ENCODE peak calls at places on chromosome 4, in nine cellular contexts. One of them, this sample, is unnamed.

GRCh38 chr4:39410415-39410814 is 3.7 kb downstream of the KLB start:
- DNase-seq in GM04504: no peak
- DNase-seq in midbrain: peak
- DNase-seq in iris pigment epithelial cell: peak
- DNase-seq in WTC11: no peak
- DNase-seq in SK-N-SH: no peak
- DNase-seq in stomach: no peak
- DNase-seq in fibroblast of the conjunctiva: no peak
- DNase-seq in posterior cingulate gyrus: no peak
- DNase-seq in this sample: no peak

GRCh38 chr4:107094976-107095375 is 58.9 kb upstream of the DKK2 start:
- DNase-seq in stomach: no peak
- DNase-seq in midbrain: no peak
- DNase-seq in iris pigment epithelial cell: peak
- DNase-seq in GM04504: no peak
- DNase-seq in WTC11: no peak
- DNase-seq in fibroblast of the conjunctiva: no peak
- DNase-seq in SK-N-SH: no peak
- DNase-seq in posterior cingulate gyrus: no peak
- DNase-seq in this sample: no peak

GRCh38 chr4:4269856-4270255 is 20.1 kb downstream of the LYAR start:
- DNase-seq in fibroblast of the conjunctiva: no peak
- DNase-seq in posterior cingulate gyrus: no peak
- DNase-seq in WTC11: no peak
- DNase-seq in stomach: no peak
- DNase-seq in GM04504: no peak
- DNase-seq in midbrain: no peak
- DNase-seq in iris pigment epithelial cell: peak
- DNase-seq in SK-N-SH: no peak
- DNase-seq in this sample: no peak

GRCh38 chr4:71711044-71711984 is 72.6 kb downstream of the GC start:
- DNase-seq in SK-N-SH: no peak
- DNase-seq in GM04504: no peak
- DNase-seq in fibroblast of the conjunctiva: no peak
- DNase-seq in posterior cingulate gyrus: no peak
- DNase-seq in iris pigment epithelial cell: no peak
- DNase-seq in stomach: no peak
- DNase-seq in midbrain: no peak
- DNase-seq in WTC11: no peak
- DNase-seq in this sample: no peak

GRCh38 chr4:114599231-114600065 is 841 bp downstream of the UGT8 start:
- DNase-seq in fibroblast of the conjunctiva: no peak
- DNase-seq in iris pigment epithelial cell: peak
- DNase-seq in SK-N-SH: peak
- DNase-seq in stomach: peak
- DNase-seq in midbrain: no peak
- DNase-seq in GM04504: no peak
- DNase-seq in WTC11: peak
- DNase-seq in posterior cingulate gyrus: no peak
- DNase-seq in this sample: no peak

GRCh38 chr4:87465739-87466366 is 43.5 kb downstream of the NUDT9 start:
- DNase-seq in midbrain: peak
- DNase-seq in SK-N-SH: peak
- DNase-seq in fibroblast of the conjunctiva: peak
- DNase-seq in WTC11: no peak
- DNase-seq in GM04504: peak
- DNase-seq in posterior cingulate gyrus: no peak
- DNase-seq in iris pigment epithelial cell: peak
- DNase-seq in stomach: no peak
- DNase-seq in this sample: no peak

GRCh38 chr4:160523236-160523635 is 1420.4 kb downstream of the RAPGEF2 start:
- DNase-seq in posterior cingulate gyrus: no peak
- DNase-seq in SK-N-SH: no peak
- DNase-seq in midbrain: no peak
- DNase-seq in stomach: no peak
- DNase-seq in GM04504: no peak
- DNase-seq in iris pigment epithelial cell: no peak
- DNase-seq in WTC11: no peak
- DNase-seq in fibroblast of the conjunctiva: no peak
- DNase-seq in this sample: no peak

GRCh38 chr4:128416921-128417320 is 129.3 kb upstream of the PGRMC2 start:
- DNase-seq in midbrain: no peak
- DNase-seq in posterior cingulate gyrus: no peak
- DNase-seq in stomach: no peak
- DNase-seq in WTC11: no peak
- DNase-seq in iris pigment epithelial cell: peak
- DNase-seq in fibroblast of the conjunctiva: no peak
- DNase-seq in GM04504: no peak
- DNase-seq in SK-N-SH: no peak
- DNase-seq in this sample: no peak

GRCh38 chr4:76448211-76448610 is 13.2 kb downstream of the SHROOM3 start:
- DNase-seq in midbrain: no peak
- DNase-seq in WTC11: no peak
- DNase-seq in GM04504: no peak
- DNase-seq in fibroblast of the conjunctiva: no peak
- DNase-seq in SK-N-SH: no peak
- DNase-seq in posterior cingulate gyrus: no peak
- DNase-seq in iris pigment epithelial cell: no peak
- DNase-seq in stomach: no peak
- DNase-seq in this sample: no peak

GRCh38 chr4:174324725-174325124 is 41.0 kb downstream of the CEP44 start:
- DNase-seq in posterior cingulate gyrus: no peak
- DNase-seq in iris pigment epithelial cell: peak
- DNase-seq in WTC11: no peak
- DNase-seq in GM04504: no peak
- DNase-seq in midbrain: no peak
- DNase-seq in fibroblast of the conjunctiva: no peak
- DNase-seq in SK-N-SH: no peak
- DNase-seq in stomach: no peak
- DNase-seq in this sample: no peak

GRCh38 chr4:153318696-153319320 is 25.7 kb upstream of the MND1 start:
- DNase-seq in GM04504: no peak
- DNase-seq in SK-N-SH: peak
- DNase-seq in stomach: peak
- DNase-seq in iris pigment epithelial cell: peak
- DNase-seq in posterior cingulate gyrus: no peak
- DNase-seq in fibroblast of the conjunctiva: peak
- DNase-seq in midbrain: peak
- DNase-seq in WTC11: no peak
- DNase-seq in this sample: no peak

GRCh38 chr4:8771258-8771590 is 100.4 kb downstream of the HMX1 start:
- DNase-seq in SK-N-SH: peak
- DNase-seq in stomach: no peak
- DNase-seq in posterior cingulate gyrus: no peak
- DNase-seq in WTC11: no peak
- DNase-seq in fibroblast of the conjunctiva: no peak
- DNase-seq in iris pigment epithelial cell: no peak
- DNase-seq in midbrain: no peak
- DNase-seq in GM04504: no peak
- DNase-seq in this sample: no peak

GRCh38 chr4:89509708-89510269 is 202.2 kb upstream of the GPRIN3 start:
- DNase-seq in stomach: no peak
- DNase-seq in fibroblast of the conjunctiva: peak
- DNase-seq in GM04504: peak
- DNase-seq in midbrain: no peak
- DNase-seq in iris pigment epithelial cell: peak
- DNase-seq in posterior cingulate gyrus: no peak
- DNase-seq in WTC11: no peak
- DNase-seq in SK-N-SH: no peak
- DNase-seq in this sample: no peak

GRCh38 chr4:24894243-24894642 is 18.6 kb downstream of the CCDC149 start:
- DNase-seq in WTC11: no peak
- DNase-seq in GM04504: no peak
- DNase-seq in midbrain: no peak
- DNase-seq in iris pigment epithelial cell: no peak
- DNase-seq in stomach: no peak
- DNase-seq in posterior cingulate gyrus: no peak
- DNase-seq in SK-N-SH: no peak
- DNase-seq in fibroblast of the conjunctiva: no peak
- DNase-seq in this sample: no peak

GRCh38 chr4:26020083-26020668 is 106.2 kb downstream of the SMIM20 start:
- DNase-seq in WTC11: no peak
- DNase-seq in GM04504: no peak
- DNase-seq in posterior cingulate gyrus: no peak
- DNase-seq in fibroblast of the conjunctiva: peak
- DNase-seq in iris pigment epithelial cell: peak
- DNase-seq in SK-N-SH: no peak
- DNase-seq in stomach: no peak
- DNase-seq in midbrain: no peak
- DNase-seq in this sample: no peak

GRCh38 chr4:96139251-96139929 is 299.5 kb downstream of the PDHA2 start:
- DNase-seq in stomach: no peak
- DNase-seq in posterior cingulate gyrus: no peak
- DNase-seq in GM04504: no peak
- DNase-seq in iris pigment epithelial cell: no peak
- DNase-seq in midbrain: no peak
- DNase-seq in WTC11: no peak
- DNase-seq in SK-N-SH: no peak
- DNase-seq in fibroblast of the conjunctiva: no peak
- DNase-seq in this sample: no peak

GRCh38 chr4:88033309-88033708 is 25.9 kb downstream of the PKD2 start:
- DNase-seq in fibroblast of the conjunctiva: peak
- DNase-seq in stomach: peak
- DNase-seq in GM04504: no peak
- DNase-seq in SK-N-SH: peak
- DNase-seq in iris pigment epithelial cell: peak
- DNase-seq in posterior cingulate gyrus: no peak
- DNase-seq in WTC11: peak
- DNase-seq in midbrain: peak
- DNase-seq in this sample: peak

GRCh38 chr4:169984203-169984602 is 42.0 kb downstream of the MFAP3L start:
- DNase-seq in SK-N-SH: no peak
- DNase-seq in WTC11: no peak
- DNase-seq in midbrain: no peak
- DNase-seq in posterior cingulate gyrus: no peak
- DNase-seq in GM04504: no peak
- DNase-seq in stomach: no peak
- DNase-seq in iris pigment epithelial cell: no peak
- DNase-seq in fibroblast of the conjunctiva: no peak
- DNase-seq in this sample: no peak

GRCh38 chr4:17664755-17665154 is 50.3 kb downstream of the MED28 start:
- DNase-seq in GM04504: no peak
- DNase-seq in fibroblast of the conjunctiva: no peak
- DNase-seq in midbrain: no peak
- DNase-seq in WTC11: no peak
- DNase-seq in iris pigment epithelial cell: no peak
- DNase-seq in stomach: no peak
- DNase-seq in posterior cingulate gyrus: no peak
- DNase-seq in SK-N-SH: no peak
- DNase-seq in this sample: no peak

GRCh38 chr4:103915224-103915869 is 195.6 kb upstream of the TACR3 start:
- DNase-seq in GM04504: no peak
- DNase-seq in WTC11: no peak
- DNase-seq in SK-N-SH: peak
- DNase-seq in stomach: no peak
- DNase-seq in midbrain: peak
- DNase-seq in fibroblast of the conjunctiva: peak
- DNase-seq in iris pigment epithelial cell: peak
- DNase-seq in posterior cingulate gyrus: no peak
- DNase-seq in this sample: no peak

GRCh38 chr4:158172558-158173258 is at the start of gene GASK1B:
- DNase-seq in SK-N-SH: peak
- DNase-seq in posterior cingulate gyrus: no peak
- DNase-seq in midbrain: peak
- DNase-seq in WTC11: peak
- DNase-seq in iris pigment epithelial cell: peak
- DNase-seq in fibroblast of the conjunctiva: peak
- DNase-seq in GM04504: no peak
- DNase-seq in stomach: no peak
- DNase-seq in this sample: no peak

GRCh38 chr4:88744609-88745008 is 47.0 kb upstream of the NAP1L5 start:
- DNase-seq in stomach: no peak
- DNase-seq in fibroblast of the conjunctiva: no peak
- DNase-seq in GM04504: no peak
- DNase-seq in SK-N-SH: no peak
- DNase-seq in WTC11: no peak
- DNase-seq in iris pigment epithelial cell: no peak
- DNase-seq in posterior cingulate gyrus: no peak
- DNase-seq in midbrain: no peak
- DNase-seq in this sample: no peak

GRCh38 chr4:54318904-54319303 is 89.8 kb downstream of the PDGFRA start:
- DNase-seq in SK-N-SH: peak
- DNase-seq in WTC11: peak
- DNase-seq in midbrain: peak
- DNase-seq in posterior cingulate gyrus: no peak
- DNase-seq in GM04504: peak
- DNase-seq in iris pigment epithelial cell: peak
- DNase-seq in stomach: no peak
- DNase-seq in fibroblast of the conjunctiva: peak
- DNase-seq in this sample: no peak

GRCh38 chr4:145107126-145107525 is 9.0 kb downstream of the ABCE1 start:
- DNase-seq in midbrain: no peak
- DNase-seq in posterior cingulate gyrus: no peak
- DNase-seq in fibroblast of the conjunctiva: no peak
- DNase-seq in GM04504: no peak
- DNase-seq in iris pigment epithelial cell: no peak
- DNase-seq in WTC11: no peak
- DNase-seq in stomach: no peak
- DNase-seq in SK-N-SH: no peak
- DNase-seq in this sample: no peak

GRCh38 chr4:151743128-151743854 is 17.5 kb downstream of the GATB start:
- DNase-seq in SK-N-SH: no peak
- DNase-seq in stomach: no peak
- DNase-seq in midbrain: no peak
- DNase-seq in fibroblast of the conjunctiva: no peak
- DNase-seq in iris pigment epithelial cell: peak
- DNase-seq in posterior cingulate gyrus: no peak
- DNase-seq in WTC11: no peak
- DNase-seq in GM04504: no peak
- DNase-seq in this sample: no peak

GRCh38 chr4:74032064-74032463 is 6.4 kb downstream of the CXCL3 start:
- DNase-seq in WTC11: no peak
- DNase-seq in stomach: no peak
- DNase-seq in posterior cingulate gyrus: no peak
- DNase-seq in iris pigment epithelial cell: peak
- DNase-seq in SK-N-SH: no peak
- DNase-seq in GM04504: no peak
- DNase-seq in midbrain: no peak
- DNase-seq in fibroblast of the conjunctiva: no peak
- DNase-seq in this sample: no peak

GRCh38 chr4:119589165-119589564 is 39.4 kb downstream of the PDE5A start:
- DNase-seq in iris pigment epithelial cell: peak
- DNase-seq in WTC11: no peak
- DNase-seq in stomach: no peak
- DNase-seq in fibroblast of the conjunctiva: no peak
- DNase-seq in posterior cingulate gyrus: no peak
- DNase-seq in midbrain: no peak
- DNase-seq in SK-N-SH: no peak
- DNase-seq in GM04504: no peak
- DNase-seq in this sample: no peak

GRCh38 chr4:112296949-112297483 is at the start of gene ALPK1:
- DNase-seq in WTC11: no peak
- DNase-seq in midbrain: peak
- DNase-seq in iris pigment epithelial cell: peak
- DNase-seq in SK-N-SH: peak
- DNase-seq in GM04504: peak
- DNase-seq in posterior cingulate gyrus: no peak
- DNase-seq in stomach: no peak
- DNase-seq in fibroblast of the conjunctiva: peak
- DNase-seq in this sample: no peak

GRCh38 chr4:158768577-158769174 is at the start of gene FNIP2:
- DNase-seq in fibroblast of the conjunctiva: no peak
- DNase-seq in SK-N-SH: peak
- DNase-seq in iris pigment epithelial cell: peak
- DNase-seq in posterior cingulate gyrus: peak
- DNase-seq in WTC11: peak
- DNase-seq in midbrain: peak
- DNase-seq in GM04504: peak
- DNase-seq in stomach: peak
- DNase-seq in this sample: peak

GRCh38 chr4:62510228-62510627 is 1310.1 kb downstream of the ADGRL3 start:
- DNase-seq in SK-N-SH: no peak
- DNase-seq in WTC11: no peak
- DNase-seq in stomach: no peak
- DNase-seq in fibroblast of the conjunctiva: no peak
- DNase-seq in GM04504: no peak
- DNase-seq in iris pigment epithelial cell: no peak
- DNase-seq in posterior cingulate gyrus: no peak
- DNase-seq in midbrain: no peak
- DNase-seq in this sample: no peak

GRCh38 chr4:1288786-1289185 is 905 bp upstream of the MAEA start:
- DNase-seq in posterior cingulate gyrus: no peak
- DNase-seq in stomach: no peak
- DNase-seq in WTC11: no peak
- DNase-seq in fibroblast of the conjunctiva: no peak
- DNase-seq in SK-N-SH: no peak
- DNase-seq in midbrain: no peak
- DNase-seq in GM04504: no peak
- DNase-seq in iris pigment epithelial cell: no peak
- DNase-seq in this sample: no peak